ENCODE peak calls at places on chromosomes 3 and 15, in seven cellular contexts. W is WERI-Rb-1, D is progenitor cell of endocrine pancreas, V is ovary, S is NCI-H2171, C is GM10248, Q is iPS-NIHi11. K is an unnamed sample.

GRCh38 chr15:84812842-84813241 is 4.3 kb upstream of the ALPK3 start:
- DNase-seq in W (no peak), D (no peak), V (no peak), S (no peak), C (no peak), Q (no peak), K (no peak)

GRCh38 chr3:168495251-168495650 is 399.5 kb upstream of the GOLIM4 start:
- DNase-seq in W (no peak), D (no peak), V (no peak), S (no peak), C (no peak), Q (no peak), K (no peak)

GRCh38 chr3:192817053-192817452 is 89.7 kb upstream of the FGF12 start:
- DNase-seq in W (no peak), D (no peak), V (no peak), S (no peak), C (no peak), Q (no peak), K (no peak)

GRCh38 chr3:108940568-108941285 is 13.0 kb downstream of the GUCA1C start:
- DNase-seq in W (no peak), D (no peak), V (no peak), S (no peak), C (no peak), Q (no peak), K (no peak)

GRCh38 chr3:74592359-74592758 is 22.1 kb downstream of the CNTN3 start:
- DNase-seq in W (no peak), D (no peak), V (no peak), S (no peak), C (no peak), Q (no peak), K (no peak)

GRCh38 chr15:35379972-35380371 is 166.0 kb downstream of the DPH6 start:
- DNase-seq in W (no peak), D (no peak), V (no peak), S (no peak), C (no peak), Q (no peak), K (no peak)

GRCh38 chr3:50381315-50381714 is 22.0 kb upstream of the TMEM115 start:
- DNase-seq in W (peak; percentile 48), D (no peak), V (no peak), S (peak; percentile 78), C (no peak), Q (no peak), K (no peak)

GRCh38 chr15:62360286-62360685 is 195.2 kb upstream of the C2CD4B start:
- DNase-seq in W (no peak), D (no peak), V (no peak), S (peak; percentile 91), C (no peak), Q (no peak), K (no peak)

GRCh38 chr3:143808999-143809700 is 39.1 kb downstream of the SLC9A9 start:
- DNase-seq in W (no peak), D (no peak), V (peak; percentile 28), S (no peak), C (no peak), Q (no peak), K (no peak)

GRCh38 chr15:43095708-43096347 is 10.0 kb downstream of the UBR1 start:
- DNase-seq in W (no peak), D (no peak), V (no peak), S (no peak), C (no peak), Q (no peak), K (no peak)

GRCh38 chr3:100650651-100651611 is 41.5 kb downstream of the ADGRG7 start:
- DNase-seq in W (no peak), D (no peak), V (no peak), S (no peak), C (peak; percentile 60), Q (no peak), K (no peak)

GRCh38 chr3:42019144-42019952 is 57.4 kb upstream of the ULK4 start:
- DNase-seq in W (no peak), D (no peak), V (peak; percentile 40), S (no peak), C (no peak), Q (no peak), K (peak; percentile 60)

GRCh38 chr3:23448998-23449537 is 245.9 kb downstream of the UBE2E2 start:
- DNase-seq in W (no peak), D (no peak), V (no peak), S (no peak), C (no peak), Q (no peak), K (no peak)

GRCh38 chr15:91593081-91593480 is 260.4 kb upstream of the SLCO3A1 start:
- DNase-seq in W (no peak), D (no peak), V (no peak), S (no peak), C (no peak), Q (no peak), K (no peak)

K was measured in heart left ventricle.